ENCODE peak calls at places on chromosome 11, in eight cellular contexts. F is dermis blood vessel endothelial cell, U is choroid plexus epithelial cell, I is ACHN, L is upper lobe of left lung, Z is type B pancreatic cell, O is non-pigmented ciliary epithelial cell, R is NCI-H226. D is an unnamed sample.

GRCh38 chr11:100467821-100468508 is 219.1 kb upstream of the ARHGAP42 start:
- DNase-seq in L (no peak), R (no peak), O (no peak), F (no peak), Z (no peak), U (peak; percentile 5), I (no peak), D (no peak)

GRCh38 chr11:65503923-65504670 is 5.3 kb downstream of the MALAT1 start:
- DNase-seq in L (no peak), R (peak; percentile 36), F (peak; percentile 54), O (no peak), I (peak; percentile 45), U (peak; percentile 78), Z (no peak), D (no peak)

GRCh38 chr11:130737866-130738431 is 178.3 kb downstream of the SNX19 start:
- DNase-seq in Z (no peak), U (peak; percentile 60), L (no peak), F (peak; percentile 71), O (peak; percentile 49), R (peak; percentile 83), I (no peak), D (peak; percentile 23)

GRCh38 chr11:11620251-11620965 is 1.4 kb downstream of the GALNT18 start:
- DNase-seq in F (peak; percentile 33), I (peak; percentile 64), L (peak; percentile 64), U (no peak), R (peak; percentile 60), O (no peak), Z (peak; percentile 72), D (no peak)

GRCh38 chr11:130068986-130069683 is 559 bp upstream of the APLP2 start:
- DNase-seq in O (no peak), F (peak; percentile 88), U (peak; percentile 72), R (peak; percentile 84), Z (no peak), L (peak; percentile 67), I (peak; percentile 90), D (peak; percentile 53)

GRCh38 chr11:94873910-94874575 is 99.3 kb downstream of the CWC15 start:
- DNase-seq in O (no peak), Z (no peak), U (peak; percentile 36), R (no peak), I (no peak), F (no peak), L (no peak), D (no peak)

GRCh38 chr11:15903246-15903645 is 453.1 kb downstream of the SOX6 start:
- DNase-seq in L (no peak), Z (no peak), I (no peak), U (no peak), O (no peak), R (peak; percentile 25), F (no peak), D (no peak)

GRCh38 chr11:130804306-130805077 is 111.8 kb downstream of the SNX19 start:
- DNase-seq in Z (no peak), O (no peak), F (no peak), I (no peak), R (no peak), U (no peak), L (no peak), D (no peak)

GRCh38 chr11:111632798-111633197 is 30.5 kb downstream of the SIK2 start:
- DNase-seq in Z (no peak), R (no peak), F (no peak), U (no peak), I (no peak), L (no peak), O (no peak), D (no peak)

GRCh38 chr11:69984457-69985261 is 93.5 kb upstream of the ANO1 start:
- DNase-seq in Z (no peak), U (no peak), R (no peak), I (no peak), F (no peak), L (no peak), O (no peak), D (no peak)

GRCh38 chr11:83663446-83663845 is 377.3 kb upstream of the CCDC90B start:
- DNase-seq in O (no peak), R (no peak), F (no peak), I (no peak), Z (no peak), L (no peak), U (peak; percentile 10), D (no peak)

GRCh38 chr11:97908354-97908753 is 1112.4 kb upstream of the CNTN5 start:
- DNase-seq in U (no peak), F (no peak), R (no peak), O (no peak), I (no peak), L (no peak), Z (no peak), D (no peak)

GRCh38 chr11:111253131-111253530 is 7.6 kb downstream of the POU2AF2 start:
- DNase-seq in O (no peak), Z (no peak), F (no peak), U (no peak), R (no peak), L (no peak), I (no peak), D (no peak)

GRCh38 chr11:44309483-44310197 is at the start of gene ALX4:
- DNase-seq in R (no peak), I (no peak), U (no peak), F (peak; percentile 20), O (no peak), Z (peak; percentile 79), L (no peak), D (no peak)

GRCh38 chr11:68727783-68728182 is 23.5 kb downstream of the TESMIN start:
- DNase-seq in I (no peak), F (peak; percentile 16), L (no peak), Z (no peak), U (peak; percentile 68), R (no peak), O (no peak), D (no peak)

GRCh38 chr11:64802370-64803162 is 448 bp downstream of the MAP4K2 start:
- DNase-seq in L (no peak), I (no peak), U (no peak), Z (no peak), F (no peak), O (no peak), R (no peak), D (no peak)

GRCh38 chr11:115215694-115216615 is 288.3 kb downstream of the CADM1 start:
- DNase-seq in U (peak; percentile 36), L (no peak), I (peak; percentile 35), F (no peak), R (no peak), Z (no peak), O (no peak), D (no peak)

GRCh38 chr11:117180661-117181585 is 2.4 kb downstream of the SIDT2 start:
- DNase-seq in I (peak; percentile 77), L (peak; percentile 82), R (peak; percentile 24), Z (peak; percentile 42), O (no peak), F (peak; percentile 94), U (peak; percentile 88), D (peak; percentile 77)

GRCh38 chr11:76592025-76592914 is 78.3 kb downstream of the LRRC32 start:
- DNase-seq in F (no peak), R (no peak), O (no peak), U (no peak), Z (peak; percentile 52), I (no peak), L (no peak), D (no peak)

GRCh38 chr11:67731583-67731982 is 57.2 kb upstream of the ALDH3B2 start:
- DNase-seq in F (no peak), L (no peak), O (no peak), Z (no peak), U (no peak), I (no peak), R (no peak), D (no peak)